ENCODE peak calls at places on chromosome 13, in six cellular contexts. One of them, this sample, is unnamed.

GRCh38 chr13:60074397-60074796 is 89.3 kb downstream of the DIAPH3 start:
- DNase-seq in left ventricle myocardium inferior: no peak
- DNase-seq in heart right ventricle: no peak
- DNase-seq in nephron progenitor cell: no peak
- DNase-seq in upper lobe of right lung: no peak
- DNase-seq in tibial nerve: no peak
- DNase-seq in this sample: no peak

GRCh38 chr13:52026246-52026626 is 1.7 kb downstream of the UTP14C start:
- DNase-seq in nephron progenitor cell: no peak
- DNase-seq in heart right ventricle: no peak
- DNase-seq in left ventricle myocardium inferior: no peak
- DNase-seq in tibial nerve: no peak
- DNase-seq in upper lobe of right lung: no peak
- DNase-seq in this sample: no peak

GRCh38 chr13:89150362-89150761 is 1479.2 kb downstream of the SLITRK5 start:
- DNase-seq in left ventricle myocardium inferior: no peak
- DNase-seq in tibial nerve: no peak
- DNase-seq in heart right ventricle: no peak
- DNase-seq in nephron progenitor cell: no peak
- DNase-seq in upper lobe of right lung: no peak
- DNase-seq in this sample: no peak

GRCh38 chr13:101514695-101515275 is 62.3 kb downstream of the ITGBL1 start:
- DNase-seq in left ventricle myocardium inferior: no peak
- DNase-seq in upper lobe of right lung: no peak
- DNase-seq in heart right ventricle: peak; percentile 23
- DNase-seq in nephron progenitor cell: peak; percentile 8
- DNase-seq in tibial nerve: peak; percentile 81
- DNase-seq in this sample: no peak

GRCh38 chr13:24605923-24606372 is 74.3 kb upstream of the ATP12A start:
- DNase-seq in heart right ventricle: no peak
- DNase-seq in upper lobe of right lung: no peak
- DNase-seq in nephron progenitor cell: no peak
- DNase-seq in left ventricle myocardium inferior: no peak
- DNase-seq in tibial nerve: no peak
- DNase-seq in this sample: no peak

GRCh38 chr13:52359534-52359933 is 46.4 kb downstream of the THSD1 start:
- DNase-seq in left ventricle myocardium inferior: no peak
- DNase-seq in upper lobe of right lung: no peak
- DNase-seq in nephron progenitor cell: no peak
- DNase-seq in tibial nerve: peak; percentile 11
- DNase-seq in heart right ventricle: no peak
- DNase-seq in this sample: no peak

GRCh38 chr13:103694471-103694870 is 628.3 kb upstream of the SLC10A2 start:
- DNase-seq in nephron progenitor cell: no peak
- DNase-seq in heart right ventricle: no peak
- DNase-seq in left ventricle myocardium inferior: no peak
- DNase-seq in tibial nerve: no peak
- DNase-seq in upper lobe of right lung: no peak
- DNase-seq in this sample: no peak

GRCh38 chr13:40983269-40983668 is 35.8 kb downstream of the ELF1 start:
- DNase-seq in heart right ventricle: no peak
- DNase-seq in left ventricle myocardium inferior: no peak
- DNase-seq in tibial nerve: no peak
- DNase-seq in upper lobe of right lung: no peak
- DNase-seq in nephron progenitor cell: no peak
- DNase-seq in this sample: no peak

GRCh38 chr13:95235199-95235726 is 66.0 kb downstream of the ABCC4 start:
- DNase-seq in nephron progenitor cell: no peak
- DNase-seq in tibial nerve: no peak
- DNase-seq in upper lobe of right lung: no peak
- DNase-seq in heart right ventricle: no peak
- DNase-seq in left ventricle myocardium inferior: no peak
- DNase-seq in this sample: no peak

GRCh38 chr13:108322206-108322824 is 52.8 kb downstream of the TNFSF13B start:
- DNase-seq in tibial nerve: no peak
- DNase-seq in heart right ventricle: no peak
- DNase-seq in left ventricle myocardium inferior: no peak
- DNase-seq in upper lobe of right lung: no peak
- DNase-seq in nephron progenitor cell: no peak
- DNase-seq in this sample: no peak

GRCh38 chr13:76225815-76226489 is 589.8 kb downstream of the LMO7 start:
- DNase-seq in nephron progenitor cell: peak; percentile 11
- DNase-seq in heart right ventricle: peak; percentile 69
- DNase-seq in upper lobe of right lung: no peak
- DNase-seq in left ventricle myocardium inferior: peak; percentile 33
- DNase-seq in tibial nerve: no peak
- DNase-seq in this sample: no peak

GRCh38 chr13:74280093-74280794 is 146.0 kb upstream of the KLF12 start:
- DNase-seq in upper lobe of right lung: no peak
- DNase-seq in heart right ventricle: no peak
- DNase-seq in left ventricle myocardium inferior: no peak
- DNase-seq in tibial nerve: no peak
- DNase-seq in nephron progenitor cell: no peak
- DNase-seq in this sample: no peak

GRCh38 chr13:43095771-43096719 is 72.7 kb downstream of the DNAJC15 start:
- DNase-seq in heart right ventricle: no peak
- DNase-seq in upper lobe of right lung: no peak
- DNase-seq in left ventricle myocardium inferior: no peak
- DNase-seq in nephron progenitor cell: no peak
- DNase-seq in tibial nerve: no peak
- DNase-seq in this sample: no peak

GRCh38 chr13:111493468-111493867 is 173.0 kb downstream of the TEX29 start:
- DNase-seq in nephron progenitor cell: no peak
- DNase-seq in upper lobe of right lung: peak; percentile 9
- DNase-seq in left ventricle myocardium inferior: no peak
- DNase-seq in tibial nerve: no peak
- DNase-seq in heart right ventricle: no peak
- DNase-seq in this sample: no peak

GRCh38 chr13:94783489-94783888 is 71.1 kb upstream of the SOX21 start:
- DNase-seq in heart right ventricle: no peak
- DNase-seq in nephron progenitor cell: no peak
- DNase-seq in upper lobe of right lung: no peak
- DNase-seq in left ventricle myocardium inferior: no peak
- DNase-seq in tibial nerve: no peak
- DNase-seq in this sample: no peak

GRCh38 chr13:103236213-103236612 is 170.0 kb upstream of the SLC10A2 start:
- DNase-seq in nephron progenitor cell: no peak
- DNase-seq in heart right ventricle: no peak
- DNase-seq in left ventricle myocardium inferior: no peak
- DNase-seq in tibial nerve: no peak
- DNase-seq in upper lobe of right lung: no peak
- DNase-seq in this sample: no peak

GRCh38 chr13:57865600-57866294 is 234.2 kb downstream of the PCDH17 start:
- DNase-seq in upper lobe of right lung: no peak
- DNase-seq in heart right ventricle: no peak
- DNase-seq in tibial nerve: no peak
- DNase-seq in nephron progenitor cell: no peak
- DNase-seq in left ventricle myocardium inferior: no peak
- DNase-seq in this sample: no peak

GRCh38 chr13:112443191-112444000 is 67.2 kb downstream of the SPACA7 start:
- DNase-seq in upper lobe of right lung: no peak
- DNase-seq in nephron progenitor cell: peak; percentile 66
- DNase-seq in left ventricle myocardium inferior: no peak
- DNase-seq in heart right ventricle: no peak
- DNase-seq in tibial nerve: no peak
- DNase-seq in this sample: peak; percentile 59

GRCh38 chr13:106865706-106866288 is 297.9 kb upstream of the ARGLU1 start:
- DNase-seq in heart right ventricle: no peak
- DNase-seq in upper lobe of right lung: no peak
- DNase-seq in left ventricle myocardium inferior: no peak
- DNase-seq in nephron progenitor cell: no peak
- DNase-seq in tibial nerve: no peak
- DNase-seq in this sample: no peak

GRCh38 chr13:101576452-101576851 is 124.0 kb downstream of the ITGBL1 start:
- DNase-seq in heart right ventricle: no peak
- DNase-seq in left ventricle myocardium inferior: no peak
- DNase-seq in tibial nerve: no peak
- DNase-seq in upper lobe of right lung: no peak
- DNase-seq in nephron progenitor cell: no peak
- DNase-seq in this sample: no peak

GRCh38 chr13:19154843-19155242 is 26.8 kb downstream of the TUBA3C start:
- DNase-seq in upper lobe of right lung: peak; percentile 57
- DNase-seq in heart right ventricle: no peak
- DNase-seq in tibial nerve: no peak
- DNase-seq in nephron progenitor cell: no peak
- DNase-seq in left ventricle myocardium inferior: no peak
- DNase-seq in this sample: no peak

GRCh38 chr13:19151581-19152263 is 29.9 kb downstream of the TUBA3C start:
- DNase-seq in upper lobe of right lung: no peak
- DNase-seq in tibial nerve: no peak
- DNase-seq in left ventricle myocardium inferior: no peak
- DNase-seq in nephron progenitor cell: no peak
- DNase-seq in heart right ventricle: no peak
- DNase-seq in this sample: no peak

GRCh38 chr13:19152403-19152802 is 29.2 kb downstream of the TUBA3C start:
- DNase-seq in left ventricle myocardium inferior: no peak
- DNase-seq in nephron progenitor cell: no peak
- DNase-seq in heart right ventricle: no peak
- DNase-seq in upper lobe of right lung: no peak
- DNase-seq in tibial nerve: no peak
- DNase-seq in this sample: no peak

GRCh38 chr13:19155321-19155861 is 26.2 kb downstream of the TUBA3C start:
- DNase-seq in heart right ventricle: no peak
- DNase-seq in left ventricle myocardium inferior: no peak
- DNase-seq in upper lobe of right lung: peak; percentile 64
- DNase-seq in nephron progenitor cell: no peak
- DNase-seq in tibial nerve: no peak
- DNase-seq in this sample: no peak

DNA sequence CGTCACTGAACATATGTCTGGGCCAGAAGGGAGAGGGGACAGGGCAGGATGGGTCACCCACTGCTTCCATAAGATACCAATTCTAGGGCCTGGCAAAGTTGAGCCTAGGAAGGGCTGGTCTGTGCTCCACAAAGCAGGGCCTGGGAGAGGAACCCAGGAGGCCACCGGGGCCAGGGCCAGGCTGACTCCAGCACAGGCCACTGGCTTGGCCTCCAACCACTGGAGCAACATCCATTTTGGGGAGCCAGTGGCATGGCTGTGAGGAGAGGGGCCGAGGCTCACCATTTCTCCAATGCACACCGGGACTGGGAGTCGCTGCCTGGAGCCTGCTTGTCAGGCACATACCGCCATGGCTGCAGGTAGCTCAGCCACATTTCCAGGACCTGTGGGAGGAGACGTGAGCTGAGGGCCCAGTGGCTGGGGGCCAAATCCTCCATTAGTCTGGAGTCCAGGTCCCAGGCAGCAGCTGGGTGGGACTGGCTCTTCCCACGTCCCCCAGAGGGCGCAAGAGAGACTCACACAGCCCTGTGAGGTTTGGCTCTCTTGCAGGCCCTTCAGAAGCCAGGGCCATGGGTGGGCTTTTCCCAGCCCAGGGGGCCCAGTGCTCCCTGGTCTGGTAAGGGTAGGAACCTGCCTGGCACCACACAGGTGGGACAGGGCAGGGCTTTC is 27.7 kb downstream of the TUBA3C start:
- DNase-seq in upper lobe of right lung: peak; percentile 57
- DNase-seq in left ventricle myocardium inferior: no peak
- DNase-seq in tibial nerve: no peak
- DNase-seq in nephron progenitor cell: no peak
- DNase-seq in heart right ventricle: no peak
- DNase-seq in this sample: no peak
- TF ChIP-seq CTCF in upper lobe of right lung: peak; percentile 16
- TF ChIP-seq CTCF in left ventricle myocardium inferior: no peak
- TF ChIP-seq CTCF in tibial nerve: no peak
- TF ChIP-seq CTCF in nephron progenitor cell: no peak
- TF ChIP-seq CTCF in heart right ventricle: no peak
- TF ChIP-seq CTCF in this sample: no peak

GRCh38 chr13:100398360-100398759 is 190.2 kb downstream of the GGACT start:
- DNase-seq in heart right ventricle: no peak
- DNase-seq in nephron progenitor cell: no peak
- DNase-seq in left ventricle myocardium inferior: no peak
- DNase-seq in tibial nerve: no peak
- DNase-seq in upper lobe of right lung: no peak
- DNase-seq in this sample: no peak

GRCh38 chr13:100395698-100396373 is 192.8 kb downstream of the GGACT start:
- DNase-seq in heart right ventricle: no peak
- DNase-seq in upper lobe of right lung: no peak
- DNase-seq in tibial nerve: no peak
- DNase-seq in left ventricle myocardium inferior: no peak
- DNase-seq in nephron progenitor cell: no peak
- DNase-seq in this sample: no peak

GRCh38 chr13:100394005-100394695 is 194.4 kb downstream of the GGACT start:
- DNase-seq in heart right ventricle: peak; percentile 8
- DNase-seq in tibial nerve: peak; percentile 8
- DNase-seq in upper lobe of right lung: no peak
- DNase-seq in nephron progenitor cell: no peak
- DNase-seq in left ventricle myocardium inferior: no peak
- DNase-seq in this sample: no peak

GRCh38 chr13:100397627-100398026 is 191.0 kb downstream of the GGACT start:
- DNase-seq in upper lobe of right lung: no peak
- DNase-seq in heart right ventricle: no peak
- DNase-seq in nephron progenitor cell: no peak
- DNase-seq in tibial nerve: no peak
- DNase-seq in left ventricle myocardium inferior: no peak
- DNase-seq in this sample: no peak

GRCh38 chr13:100396771-100397170 is 191.8 kb downstream of the GGACT start:
- DNase-seq in tibial nerve: no peak
- DNase-seq in heart right ventricle: no peak
- DNase-seq in left ventricle myocardium inferior: no peak
- DNase-seq in nephron progenitor cell: no peak
- DNase-seq in upper lobe of right lung: no peak
- DNase-seq in this sample: no peak
- TF ChIP-seq CTCF in tibial nerve: no peak
- TF ChIP-seq CTCF in heart right ventricle: no peak
- TF ChIP-seq CTCF in left ventricle myocardium inferior: no peak
- TF ChIP-seq CTCF in nephron progenitor cell: no peak
- TF ChIP-seq CTCF in upper lobe of right lung: no peak
- TF ChIP-seq CTCF in this sample: no peak

GRCh38 chr13:114112826-114113322 is 19.5 kb downstream of the RASA3 start:
- DNase-seq in tibial nerve: no peak
- DNase-seq in heart right ventricle: no peak
- DNase-seq in upper lobe of right lung: peak; percentile 48
- DNase-seq in left ventricle myocardium inferior: no peak
- DNase-seq in nephron progenitor cell: no peak
- DNase-seq in this sample: peak; percentile 72
- TF ChIP-seq CTCF in tibial nerve: no peak
- TF ChIP-seq CTCF in heart right ventricle: no peak
- TF ChIP-seq CTCF in upper lobe of right lung: no peak
- TF ChIP-seq CTCF in left ventricle myocardium inferior: no peak
- TF ChIP-seq CTCF in nephron progenitor cell: no peak
- TF ChIP-seq CTCF in this sample: peak; percentile 56

GRCh38 chr13:35716186-35716585 is 239.7 kb upstream of the MAB21L1 start:
- DNase-seq in upper lobe of right lung: no peak
- DNase-seq in tibial nerve: no peak
- DNase-seq in heart right ventricle: no peak
- DNase-seq in left ventricle myocardium inferior: no peak
- DNase-seq in nephron progenitor cell: no peak
- DNase-seq in this sample: no peak

GRCh38 chr13:35714588-35714987 is 238.1 kb upstream of the MAB21L1 start:
- DNase-seq in upper lobe of right lung: no peak
- DNase-seq in tibial nerve: no peak
- DNase-seq in heart right ventricle: no peak
- DNase-seq in left ventricle myocardium inferior: peak; percentile 61
- DNase-seq in nephron progenitor cell: no peak
- DNase-seq in this sample: no peak

GRCh38 chr13:35711909-35712308 is 235.4 kb upstream of the MAB21L1 start:
- DNase-seq in heart right ventricle: no peak
- DNase-seq in left ventricle myocardium inferior: no peak
- DNase-seq in nephron progenitor cell: no peak
- DNase-seq in upper lobe of right lung: no peak
- DNase-seq in tibial nerve: no peak
- DNase-seq in this sample: no peak

GRCh38 chr13:35714096-35714495 is 237.6 kb upstream of the MAB21L1 start:
- DNase-seq in upper lobe of right lung: no peak
- DNase-seq in nephron progenitor cell: no peak
- DNase-seq in heart right ventricle: no peak
- DNase-seq in tibial nerve: no peak
- DNase-seq in left ventricle myocardium inferior: no peak
- DNase-seq in this sample: no peak

GRCh38 chr13:35712907-35713685 is 236.6 kb upstream of the MAB21L1 start:
- DNase-seq in heart right ventricle: no peak
- DNase-seq in left ventricle myocardium inferior: no peak
- DNase-seq in tibial nerve: no peak
- DNase-seq in nephron progenitor cell: no peak
- DNase-seq in upper lobe of right lung: no peak
- DNase-seq in this sample: no peak
- TF ChIP-seq CTCF in heart right ventricle: no peak
- TF ChIP-seq CTCF in left ventricle myocardium inferior: no peak
- TF ChIP-seq CTCF in tibial nerve: no peak
- TF ChIP-seq CTCF in nephron progenitor cell: no peak
- TF ChIP-seq CTCF in upper lobe of right lung: no peak
- TF ChIP-seq CTCF in this sample: no peak

This sample was measured in chondrocyte.